ENCODE peak calls at places on chromosomes 16 and 17, in five cellular contexts. M is H1, A is K562, T is HepG2, H is GM12878. E is an unnamed sample.

GRCh38 chr17:8941980-8942617 is 23.4 kb downstream of the PIK3R5 start:
- DNase-seq in A (no peak), H (no peak), T (no peak), M (no peak), E (no peak)

GRCh38 chr16:652454-653021 is 3.4 kb downstream of the WDR90 start:
- DNase-seq in H (no peak), A (no peak), T (no peak), M (no peak), E (no peak)

GRCh38 chr17:4708436-4708835 is 2.0 kb upstream of the ARRB2 start:
- DNase-seq in M (peak; percentile 64), T (peak; percentile 72), A (no peak), H (no peak), E (peak; percentile 80)

GRCh38 chr17:21689604-21690003 is 2.7 kb upstream of the KCNJ18 start:
- DNase-seq in H (no peak), T (no peak), A (no peak), M (no peak), E (no peak)

GRCh38 chr17:39484178-39484577 is 22.9 kb downstream of the CDK12 start:
- DNase-seq in M (no peak), H (peak; percentile 53), T (no peak), A (no peak), E (no peak)

GRCh38 chr16:88886915-88887521 is 20.6 kb upstream of the PABPN1L start:
- DNase-seq in T (no peak), M (no peak), A (no peak), H (no peak), E (no peak)

GRCh38 chr17:28324272-28324745 is 5.3 kb downstream of the TMEM97 start:
- DNase-seq in T (no peak), M (peak; percentile 13), A (no peak), H (no peak), E (no peak)

GRCh38 chr16:50315346-50315997 is 49.1 kb downstream of the ADCY7 start:
- DNase-seq in A (no peak), M (no peak), H (no peak), T (no peak), E (no peak)

GRCh38 chr17:82034371-82035011 is 3.0 kb downstream of the DCXR start:
- DNase-seq in H (no peak), T (no peak), A (no peak), M (no peak), E (peak; percentile 76)

GRCh38 chr16:67541391-67542263 is 13.0 kb downstream of the RIPOR1 start:
- DNase-seq in H (no peak), A (no peak), M (no peak), T (no peak), E (no peak)

GRCh38 chr16:78474762-78475161 is 375.3 kb downstream of the WWOX start:
- DNase-seq in A (no peak), H (peak; percentile 13), T (no peak), M (no peak), E (no peak)

GRCh38 chr17:61380836-61381525 is 18.7 kb upstream of the TBX2 start:
- DNase-seq in H (no peak), T (no peak), M (no peak), A (no peak), E (no peak)

GRCh38 chr16:11700264-11701029 is 32.2 kb downstream of the SNN start:
- DNase-seq in M (no peak), A (no peak), H (no peak), T (peak; percentile 59), E (no peak)

GRCh38 chr17:42879596-42879985 is 21.0 kb upstream of the G6PC1 start:
- DNase-seq in M (no peak), A (peak; percentile 45), H (no peak), T (no peak), E (no peak)

GRCh38 chr16:11835891-11836652 is 15.3 kb downstream of the RSL1D1 start:
- DNase-seq in M (no peak), H (no peak), T (no peak), A (no peak), E (peak; percentile 41)

GRCh38 chr16:54204756-54205155 is 81.8 kb downstream of the IRX3 start:
- DNase-seq in M (no peak), H (no peak), A (no peak), T (no peak), E (no peak)

GRCh38 chr16:70437582-70438324 is 1.1 kb downstream of the ST3GAL2 start:
- DNase-seq in M (peak; percentile 63), T (no peak), A (peak; percentile 13), H (no peak), E (peak; percentile 51)

GRCh38 chr17:14205992-14206461 is 30.6 kb downstream of the CDRT15 start:
- DNase-seq in A (no peak), M (no peak), H (no peak), T (no peak), E (peak; percentile 17)

GRCh38 chr16:28097500-28097899 is 34.0 kb upstream of the GSG1L start:
- DNase-seq in A (no peak), M (no peak), H (no peak), T (no peak), E (no peak)

GRCh38 chr16:85376292-85377095 is 236.6 kb upstream of the GSE1 start:
- DNase-seq in H (no peak), A (no peak), T (no peak), M (no peak), E (no peak)

GRCh38 chr16:79997257-79997656 is 396.7 kb upstream of the MAF start:
- DNase-seq in H (no peak), T (peak; percentile 19), M (peak; percentile 60), A (peak; percentile 42), E (peak; percentile 60)

GRCh38 chr17:45828171-45829133 is 16.2 kb upstream of the SPPL2C start:
- DNase-seq in H (no peak), T (no peak), A (no peak), M (no peak), E (no peak)
- TF ChIP-seq CREB1 in H (no peak), T (no peak), A (no peak), M (no peak), E (no peak)

GRCh38 chr16:53058882-53059281 is 4.1 kb downstream of the CHD9 start:
- DNase-seq in M (no peak), T (no peak), A (no peak), H (no peak), E (no peak)

GRCh38 chr16:53059672-53060071 is 4.9 kb downstream of the CHD9 start:
- DNase-seq in A (no peak), M (no peak), T (no peak), H (no peak), E (no peak)

GRCh38 chr16:53064179-53064578 is 9.4 kb downstream of the CHD9 start:
- DNase-seq in T (no peak), H (no peak), M (no peak), A (no peak), E (no peak)

GRCh38 chr16:53061256-53061655 is 6.5 kb downstream of the CHD9 start:
- DNase-seq in A (no peak), M (no peak), T (no peak), H (peak; percentile 60), E (no peak)

DNA sequence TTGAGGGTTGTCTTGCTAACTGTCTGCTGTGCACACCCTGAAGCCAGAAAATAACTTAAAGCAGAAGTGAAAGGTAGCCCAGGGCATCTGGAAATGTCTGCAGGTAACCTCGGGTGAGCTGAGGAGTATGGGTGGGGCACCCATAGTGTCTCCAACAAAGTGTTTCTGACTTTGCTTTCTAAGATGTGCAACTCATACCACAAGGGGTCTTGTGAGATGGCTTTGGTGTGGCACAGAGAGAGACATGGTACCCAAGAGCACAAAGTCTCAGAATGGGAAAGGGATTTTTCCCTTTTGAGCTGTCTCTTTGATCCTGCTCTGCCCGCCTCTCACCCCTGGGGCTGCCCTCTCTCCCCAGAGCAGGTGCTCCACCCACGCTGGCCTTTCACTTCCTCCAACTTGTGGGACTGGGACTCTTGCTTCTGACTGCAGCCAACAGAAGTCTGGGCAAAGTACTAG is 6.9 kb downstream of the CHD9 start:
- DNase-seq in A (no peak), T (peak; percentile 70), M (no peak), H (peak; percentile 96), E (no peak)
- H3K4me3 ChIP-seq in A (no peak overlapping the region), T (no peak overlapping the region), M (no peak overlapping the region), H (peak overlapping the region; percentile 64), E (no peak overlapping the region)

DNA sequence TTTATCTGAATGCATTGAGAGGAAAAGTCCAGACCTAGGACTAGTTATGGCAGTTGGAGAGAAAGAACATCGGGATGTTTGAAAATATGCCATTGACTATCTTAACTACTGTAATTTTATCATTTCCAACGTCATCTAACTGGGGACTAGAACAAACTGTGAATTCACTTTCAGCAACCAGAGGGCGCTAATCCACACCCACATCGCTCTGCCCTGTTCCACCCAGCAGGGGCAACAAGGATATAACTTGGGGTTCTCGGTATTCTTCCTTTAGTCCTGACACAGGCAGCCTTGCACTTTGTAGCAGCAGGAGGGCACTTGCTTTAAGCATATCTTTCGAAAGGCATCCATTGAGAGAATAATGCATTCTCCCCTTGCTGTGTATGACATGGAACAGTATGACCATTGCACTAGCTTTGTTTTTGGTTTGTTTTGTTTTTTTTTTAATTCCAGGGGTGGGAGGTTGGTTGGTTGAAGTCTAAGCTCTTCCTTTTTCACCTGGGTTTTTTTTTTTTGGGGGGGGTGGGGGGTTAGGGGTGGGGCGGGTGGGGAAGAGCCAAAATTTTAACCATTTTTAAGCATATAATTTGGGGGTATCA is 31.5 kb downstream of the SIAH1 start:
- DNase-seq in T (peak; percentile 78), M (peak; percentile 63), A (peak; percentile 76), H (peak; percentile 37), E (peak; percentile 95)
- TF ChIP-seq CREB1 in T (no peak), M (peak; percentile 63), A (no peak), H (peak; percentile 21), E (peak; percentile 42)

GRCh38 chr16:81945665-81946064 is 65.6 kb downstream of the SDR42E1 start:
- DNase-seq in A (no peak), M (no peak), H (no peak), T (no peak), E (no peak)

GRCh38 chr16:81951564-81951963 is 59.7 kb downstream of the SDR42E1 start:
- DNase-seq in H (no peak), T (no peak), A (no peak), M (no peak), E (no peak)

GRCh38 chr16:81940781-81941560 is 70.3 kb downstream of the SDR42E1 start:
- DNase-seq in M (peak; percentile 45), H (no peak), T (peak; percentile 47), A (no peak), E (peak; percentile 52)

DNA sequence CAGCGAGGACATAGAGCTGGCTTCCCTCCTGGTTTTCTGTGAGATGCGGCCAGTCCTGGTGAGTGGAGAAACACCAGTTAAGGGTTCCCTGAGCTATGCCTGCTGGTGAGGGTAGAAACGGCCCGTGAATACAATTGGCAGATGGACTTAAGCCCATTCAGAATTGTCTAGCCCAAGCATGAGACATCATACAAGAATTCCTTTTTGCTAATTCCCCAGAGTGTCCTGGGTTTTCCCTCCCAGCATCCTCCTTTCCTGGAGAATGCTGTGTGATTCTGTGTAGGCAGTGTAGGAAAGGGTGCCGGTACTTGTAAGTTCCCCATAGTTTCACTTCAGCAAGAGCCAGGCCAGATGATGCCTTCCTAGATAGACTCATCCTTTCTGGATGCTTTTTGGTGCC is 65.1 kb downstream of the SDR42E1 start:
- DNase-seq in T (no peak), H (no peak), A (no peak), M (no peak), E (no peak)
- H3K4me3 ChIP-seq in T (no peak overlapping the region), H (no peak overlapping the region), A (no peak overlapping the region), M (no peak overlapping the region), E (no peak overlapping the region)

DNA sequence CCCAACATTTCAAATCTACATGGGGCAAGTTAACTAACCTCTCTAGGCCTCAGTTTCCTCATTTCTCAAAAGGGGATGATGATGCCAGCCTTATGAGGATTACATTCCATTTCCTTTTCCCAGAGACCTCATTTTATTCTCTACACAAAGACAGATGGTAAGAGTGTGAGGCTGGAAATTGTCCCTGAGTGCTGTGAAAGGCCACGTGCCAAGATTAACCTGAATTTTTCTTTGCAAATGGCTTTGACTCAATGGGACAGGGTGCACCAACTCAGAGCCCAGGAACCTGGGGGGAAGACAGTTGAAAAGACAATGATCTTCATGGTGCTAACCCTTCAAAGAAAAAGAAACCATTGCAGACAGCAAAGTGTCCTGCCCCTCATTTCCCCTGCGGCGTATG is 332.8 kb downstream of the TMEM114 start:
- DNase-seq in H (no peak), A (no peak), M (no peak), T (no peak), E (no peak)
- TF ChIP-seq CREB1 in H (no peak), A (no peak), M (no peak), T (no peak), E (no peak)

E was measured in GM23338.